ENCODE peak calls at places on chromosomes 11 and 22, in seven cellular contexts. E is H9, F is ovary, J is uterus, M is A673, O is right atrium auricular region, V is HCT116. A is an unnamed sample.

GRCh38 chr22:47168441-47168840 is 406.0 kb downstream of the TBC1D22A start:
- DNase-seq in E (no peak), F (peak), J (no peak), M (no peak), O (no peak), V (no peak), A (no peak)

GRCh38 chr22:49788492-49788891 is 39.2 kb downstream of the BRD1 start:
- DNase-seq in E (no peak), F (no peak), J (no peak), M (no peak), O (peak), V (no peak), A (no peak)

GRCh38 chr22:37329239-37330140 is 47.2 kb downstream of the CYTH4 start:
- DNase-seq in E (no peak), F (no peak), J (no peak), M (no peak), O (no peak), V (no peak), A (peak)

GRCh38 chr11:3859373-3859881 is 4.0 kb downstream of the STIM1 start:
- DNase-seq in E (peak), F (no peak), J (no peak), M (no peak), O (no peak), V (no peak), A (no peak)

GRCh38 chr11:131038597-131038996 is 122.3 kb upstream of the SNX19 start:
- DNase-seq in E (no peak), F (no peak), J (no peak), M (peak), O (no peak), V (no peak), A (no peak)

GRCh38 chr22:24578355-24579241 is 14.3 kb downstream of the LRRC75B start:
- DNase-seq in E (no peak), F (no peak), J (no peak), M (no peak), O (no peak), V (no peak), A (no peak)

GRCh38 chr11:128694618-128695481 is 978 bp downstream of the FLI1 start:
- DNase-seq in E (peak), F (no peak), J (no peak), M (peak), O (no peak), V (no peak), A (no peak)

GRCh38 chr11:16776716-16777115 is 38.3 kb downstream of the C11orf58 start:
- DNase-seq in E (no peak), F (no peak), J (no peak), M (peak), O (no peak), V (no peak), A (no peak)

GRCh38 chr11:60923326-60923725 is 934 bp upstream of the TMEM132A start:
- DNase-seq in E (no peak), F (no peak), J (no peak), M (no peak), O (no peak), V (no peak), A (no peak)

GRCh38 chr22:21652547-21653545 is 10.7 kb downstream of the SDF2L1 start:
- DNase-seq in E (no peak), F (no peak), J (no peak), M (no peak), O (no peak), V (no peak), A (no peak)

GRCh38 chr22:23511627-23512347 is 68.3 kb downstream of the IGLL1 start:
- DNase-seq in E (no peak), F (no peak), J (no peak), M (no peak), O (no peak), V (no peak), A (no peak)
- H3K27ac ChIP-seq in E (no peak), F (no peak), J (no peak), M (no peak), O (no peak), V (no peak), A (no peak)

GRCh38 chr11:61946894-61947293 is 3.3 kb upstream of the BEST1 start:
- DNase-seq in E (no peak), F (no peak), J (no peak), M (no peak), O (no peak), V (no peak), A (no peak)

GRCh38 chr11:61950035-61950547 is at the start of gene BEST1:
- DNase-seq in E (no peak), F (peak), J (no peak), M (no peak), O (no peak), V (no peak), A (peak)

GRCh38 chr11:61949169-61950034 is 749 bp upstream of the BEST1 start:
- DNase-seq in E (peak), F (peak), J (peak), M (peak), O (peak), V (peak), A (peak)

GRCh38 chr11:61947486-61948210 is 2.5 kb upstream of the BEST1 start:
- DNase-seq in E (peak), F (peak), J (peak), M (peak), O (peak), V (peak), A (peak)

GRCh38 chr11:61948505-61948904 is 1.6 kb upstream of the BEST1 start:
- DNase-seq in E (no peak), F (peak), J (no peak), M (no peak), O (no peak), V (no peak), A (no peak)
- H3K27ac ChIP-seq in E (no peak), F (peak), J (peak), M (peak), O (no peak), V (no peak), A (peak)

GRCh38 chr11:12170984-12171383 is 60.6 kb downstream of the MICAL2 start:
- DNase-seq in E (no peak), F (no peak), J (peak), M (peak), O (peak), V (no peak), A (no peak)
- H3K27ac ChIP-seq in E (no peak), F (peak), J (peak), M (no peak), O (peak), V (no peak), A (no peak)

GRCh38 chr11:45269678-45270077 is 16.5 kb downstream of the SYT13 start:
- DNase-seq in E (no peak), F (no peak), J (no peak), M (no peak), O (no peak), V (no peak), A (no peak)

GRCh38 chr11:45265963-45266692 is 20.0 kb downstream of the SYT13 start:
- DNase-seq in E (no peak), F (no peak), J (no peak), M (no peak), O (no peak), V (no peak), A (no peak)

GRCh38 chr11:45264839-45265515 is 21.2 kb downstream of the SYT13 start:
- DNase-seq in E (no peak), F (no peak), J (no peak), M (peak), O (no peak), V (no peak), A (no peak)

GRCh38 chr11:45267660-45268340 is 18.3 kb downstream of the SYT13 start:
- DNase-seq in E (no peak), F (no peak), J (no peak), M (no peak), O (no peak), V (no peak), A (no peak)

GRCh38 chr11:45266693-45267451 is 19.3 kb downstream of the SYT13 start:
- DNase-seq in E (peak), F (no peak), J (no peak), M (peak), O (no peak), V (no peak), A (no peak)
- H3K27ac ChIP-seq in E (no peak), F (no peak), J (no peak), M (no peak), O (peak), V (no peak), A (no peak)

GRCh38 chr11:118148877-118149276 is 3.7 kb downstream of the SCN4B start:
- DNase-seq in E (no peak), F (no peak), J (no peak), M (peak), O (no peak), V (no peak), A (no peak)

GRCh38 chr11:118147502-118147901 is 5.1 kb downstream of the SCN4B start:
- DNase-seq in E (no peak), F (no peak), J (no peak), M (no peak), O (no peak), V (no peak), A (no peak)

GRCh38 chr11:118146554-118146953 is 6.1 kb downstream of the SCN4B start:
- DNase-seq in E (no peak), F (no peak), J (no peak), M (no peak), O (no peak), V (no peak), A (no peak)

GRCh38 chr11:118149493-118149892 is 3.1 kb downstream of the SCN4B start:
- DNase-seq in E (no peak), F (no peak), J (no peak), M (no peak), O (no peak), V (no peak), A (no peak)

GRCh38 chr11:118148240-118148639 is 4.4 kb downstream of the SCN4B start:
- DNase-seq in E (no peak), F (no peak), J (no peak), M (no peak), O (no peak), V (no peak), A (no peak)
- H3K27ac ChIP-seq in E (no peak), F (no peak), J (no peak), M (no peak), O (peak), V (no peak), A (no peak)

GRCh38 chr11:18314794-18315523 is 7.0 kb downstream of the HPS5 start:
- DNase-seq in E (no peak), F (no peak), J (no peak), M (no peak), O (no peak), V (no peak), A (no peak)

GRCh38 chr11:18312012-18312411 is 9.9 kb downstream of the HPS5 start:
- DNase-seq in E (no peak), F (no peak), J (no peak), M (no peak), O (no peak), V (no peak), A (no peak)

GRCh38 chr11:18315893-18316292 is 6.0 kb downstream of the HPS5 start:
- DNase-seq in E (no peak), F (no peak), J (no peak), M (no peak), O (no peak), V (no peak), A (no peak)

GRCh38 chr11:18312663-18313420 is 9.1 kb downstream of the HPS5 start:
- DNase-seq in E (no peak), F (no peak), J (no peak), M (no peak), O (no peak), V (no peak), A (no peak)

GRCh38 chr11:18313985-18314763 is 7.8 kb downstream of the HPS5 start:
- DNase-seq in E (no peak), F (peak), J (no peak), M (no peak), O (no peak), V (no peak), A (no peak)
- H3K27ac ChIP-seq in E (no peak), F (no peak), J (no peak), M (no peak), O (no peak), V (no peak), A (no peak)

GRCh38 chr11:68340784-68341556 is 28.6 kb downstream of the LRP5 start:
- DNase-seq in E (no peak), F (no peak), J (no peak), M (peak), O (no peak), V (no peak), A (no peak)
- H3K27ac ChIP-seq in E (no peak), F (no peak), J (no peak), M (no peak), O (peak), V (peak), A (no peak)

GRCh38 chr11:27120211-27120610 is 79.6 kb downstream of the BBOX1 start:
- DNase-seq in E (no peak), F (no peak), J (no peak), M (no peak), O (no peak), V (no peak), A (no peak)
- H3K27ac ChIP-seq in E (no peak), F (no peak), J (no peak), M (no peak), O (no peak), V (no peak), A (no peak)

DNA sequence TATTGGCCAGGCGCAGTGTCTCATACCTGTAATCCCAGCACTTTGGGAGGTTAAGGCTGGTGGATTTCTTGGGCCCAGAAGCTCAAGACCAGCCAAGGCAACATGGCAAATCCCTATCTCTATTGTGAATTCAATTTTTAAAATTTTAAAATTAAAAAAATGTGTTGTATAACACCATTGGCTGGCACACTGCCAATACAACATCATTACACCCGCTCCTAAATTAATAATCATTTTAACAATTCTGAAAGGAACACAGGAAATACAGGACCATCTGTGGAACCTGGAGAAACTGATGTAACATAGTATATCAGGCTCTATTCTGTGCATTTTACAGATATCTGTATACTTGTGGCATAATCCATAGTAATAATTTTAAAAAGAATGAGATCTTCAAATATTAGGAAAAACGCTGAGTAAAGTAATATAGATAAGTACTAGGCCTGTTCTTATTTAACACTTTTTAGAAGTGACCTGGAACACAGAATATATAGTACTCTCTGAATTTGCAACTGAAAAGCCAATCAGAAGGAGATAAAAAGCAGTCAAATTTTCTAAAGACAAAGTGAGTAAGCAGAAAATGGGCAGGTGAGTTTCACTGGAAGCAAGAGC is 124.3 kb downstream of the APOL5 start:
- DNase-seq in E (no peak), F (no peak), J (no peak), M (no peak), O (no peak), V (no peak), A (no peak)
- H3K27ac ChIP-seq in E (no peak), F (no peak), J (no peak), M (peak), O (peak), V (no peak), A (no peak)